ENCODE peak calls at places on chromosomes 5 and 9, in eight cellular contexts. One of them, this sample, is unnamed.

GRCh38 chr5:11527994-11528393 is 376.3 kb downstream of the CTNND2 start:
- DNase-seq in choroid plexus epithelial cell: no peak
- DNase-seq in neural progenitor cell: no peak
- DNase-seq in upper lobe of left lung: no peak
- DNase-seq in progenitor cell of endocrine pancreas: no peak
- DNase-seq in PC-3: no peak
- DNase-seq in A549: no peak
- DNase-seq in nephron progenitor cell: no peak
- DNase-seq in this sample: no peak

GRCh38 chr9:92435263-92435662 is 11.0 kb upstream of the OMD start:
- DNase-seq in choroid plexus epithelial cell: no peak
- DNase-seq in neural progenitor cell: no peak
- DNase-seq in upper lobe of left lung: no peak
- DNase-seq in progenitor cell of endocrine pancreas: no peak
- DNase-seq in PC-3: no peak
- DNase-seq in A549: no peak
- DNase-seq in nephron progenitor cell: no peak
- DNase-seq in this sample: no peak

GRCh38 chr9:70229579-70229978 is 29.2 kb upstream of the SMC5 start:
- DNase-seq in choroid plexus epithelial cell: peak
- DNase-seq in neural progenitor cell: no peak
- DNase-seq in upper lobe of left lung: no peak
- DNase-seq in progenitor cell of endocrine pancreas: no peak
- DNase-seq in PC-3: peak
- DNase-seq in A549: no peak
- DNase-seq in nephron progenitor cell: no peak
- DNase-seq in this sample: no peak

GRCh38 chr9:14710804-14711203 is 11.7 kb downstream of the CER1 start:
- DNase-seq in choroid plexus epithelial cell: peak
- DNase-seq in neural progenitor cell: no peak
- DNase-seq in upper lobe of left lung: no peak
- DNase-seq in progenitor cell of endocrine pancreas: no peak
- DNase-seq in PC-3: peak
- DNase-seq in A549: no peak
- DNase-seq in nephron progenitor cell: no peak
- DNase-seq in this sample: no peak

GRCh38 chr5:120055858-120056257 is 408.2 kb upstream of the PRR16 start:
- DNase-seq in choroid plexus epithelial cell: peak
- DNase-seq in neural progenitor cell: no peak
- DNase-seq in upper lobe of left lung: no peak
- DNase-seq in progenitor cell of endocrine pancreas: no peak
- DNase-seq in PC-3: peak
- DNase-seq in A549: no peak
- DNase-seq in nephron progenitor cell: no peak
- DNase-seq in this sample: no peak

GRCh38 chr5:17805426-17805825 is 171.2 kb downstream of the TAF11L14 start:
- DNase-seq in choroid plexus epithelial cell: peak
- DNase-seq in neural progenitor cell: no peak
- DNase-seq in upper lobe of left lung: no peak
- DNase-seq in progenitor cell of endocrine pancreas: no peak
- DNase-seq in PC-3: peak
- DNase-seq in A549: no peak
- DNase-seq in nephron progenitor cell: no peak
- DNase-seq in this sample: no peak

GRCh38 chr9:18601026-18601425 is 127.1 kb downstream of the ADAMTSL1 start:
- DNase-seq in choroid plexus epithelial cell: no peak
- DNase-seq in neural progenitor cell: no peak
- DNase-seq in upper lobe of left lung: no peak
- DNase-seq in progenitor cell of endocrine pancreas: no peak
- DNase-seq in PC-3: no peak
- DNase-seq in A549: no peak
- DNase-seq in nephron progenitor cell: no peak
- DNase-seq in this sample: no peak

GRCh38 chr9:114282926-114283325 is 40.0 kb upstream of the ORM1 start:
- DNase-seq in choroid plexus epithelial cell: peak
- DNase-seq in neural progenitor cell: no peak
- DNase-seq in upper lobe of left lung: no peak
- DNase-seq in progenitor cell of endocrine pancreas: no peak
- DNase-seq in PC-3: no peak
- DNase-seq in A549: no peak
- DNase-seq in nephron progenitor cell: no peak
- DNase-seq in this sample: no peak

GRCh38 chr9:129075996-129076639 is 4.8 kb upstream of the DOLPP1 start:
- DNase-seq in choroid plexus epithelial cell: no peak
- DNase-seq in neural progenitor cell: no peak
- DNase-seq in upper lobe of left lung: no peak
- DNase-seq in progenitor cell of endocrine pancreas: no peak
- DNase-seq in PC-3: no peak
- DNase-seq in A549: no peak
- DNase-seq in nephron progenitor cell: no peak
- DNase-seq in this sample: no peak

GRCh38 chr5:41143124-41143523 is 70.2 kb downstream of the C6 start:
- DNase-seq in choroid plexus epithelial cell: no peak
- DNase-seq in neural progenitor cell: no peak
- DNase-seq in upper lobe of left lung: no peak
- DNase-seq in progenitor cell of endocrine pancreas: no peak
- DNase-seq in PC-3: peak
- DNase-seq in A549: no peak
- DNase-seq in nephron progenitor cell: no peak
- DNase-seq in this sample: no peak

GRCh38 chr5:124963236-124963929 is 216.9 kb upstream of the ZNF608 start:
- DNase-seq in choroid plexus epithelial cell: peak
- DNase-seq in neural progenitor cell: peak
- DNase-seq in upper lobe of left lung: peak
- DNase-seq in progenitor cell of endocrine pancreas: no peak
- DNase-seq in PC-3: peak
- DNase-seq in A549: no peak
- DNase-seq in nephron progenitor cell: no peak
- DNase-seq in this sample: peak

GRCh38 chr5:179307931-179308471 is 37.3 kb downstream of the ADAMTS2 start:
- DNase-seq in choroid plexus epithelial cell: no peak
- DNase-seq in neural progenitor cell: no peak
- DNase-seq in upper lobe of left lung: no peak
- DNase-seq in progenitor cell of endocrine pancreas: no peak
- DNase-seq in PC-3: no peak
- DNase-seq in A549: no peak
- DNase-seq in nephron progenitor cell: no peak
- DNase-seq in this sample: no peak

GRCh38 chr9:127225747-127226646 is 38.6 kb upstream of the GARNL3 start:
- DNase-seq in choroid plexus epithelial cell: peak
- DNase-seq in neural progenitor cell: no peak
- DNase-seq in upper lobe of left lung: no peak
- DNase-seq in progenitor cell of endocrine pancreas: no peak
- DNase-seq in PC-3: peak
- DNase-seq in A549: no peak
- DNase-seq in nephron progenitor cell: no peak
- DNase-seq in this sample: no peak

GRCh38 chr9:93865245-93865644 is 89.9 kb downstream of the BARX1 start:
- DNase-seq in choroid plexus epithelial cell: no peak
- DNase-seq in neural progenitor cell: no peak
- DNase-seq in upper lobe of left lung: peak
- DNase-seq in progenitor cell of endocrine pancreas: no peak
- DNase-seq in PC-3: no peak
- DNase-seq in A549: no peak
- DNase-seq in nephron progenitor cell: no peak
- DNase-seq in this sample: no peak

GRCh38 chr9:93864029-93864428 is 91.1 kb downstream of the BARX1 start:
- DNase-seq in choroid plexus epithelial cell: no peak
- DNase-seq in neural progenitor cell: no peak
- DNase-seq in upper lobe of left lung: peak
- DNase-seq in progenitor cell of endocrine pancreas: no peak
- DNase-seq in PC-3: no peak
- DNase-seq in A549: no peak
- DNase-seq in nephron progenitor cell: peak
- DNase-seq in this sample: no peak

GRCh38 chr9:93862877-93863545 is 92.1 kb downstream of the BARX1 start:
- DNase-seq in choroid plexus epithelial cell: no peak
- DNase-seq in neural progenitor cell: no peak
- DNase-seq in upper lobe of left lung: no peak
- DNase-seq in progenitor cell of endocrine pancreas: no peak
- DNase-seq in PC-3: no peak
- DNase-seq in A549: no peak
- DNase-seq in nephron progenitor cell: no peak
- DNase-seq in this sample: no peak

GRCh38 chr9:93865716-93866115 is 89.4 kb downstream of the BARX1 start:
- DNase-seq in choroid plexus epithelial cell: no peak
- DNase-seq in neural progenitor cell: no peak
- DNase-seq in upper lobe of left lung: peak
- DNase-seq in progenitor cell of endocrine pancreas: no peak
- DNase-seq in PC-3: no peak
- DNase-seq in A549: no peak
- DNase-seq in nephron progenitor cell: no peak
- DNase-seq in this sample: no peak

DNA sequence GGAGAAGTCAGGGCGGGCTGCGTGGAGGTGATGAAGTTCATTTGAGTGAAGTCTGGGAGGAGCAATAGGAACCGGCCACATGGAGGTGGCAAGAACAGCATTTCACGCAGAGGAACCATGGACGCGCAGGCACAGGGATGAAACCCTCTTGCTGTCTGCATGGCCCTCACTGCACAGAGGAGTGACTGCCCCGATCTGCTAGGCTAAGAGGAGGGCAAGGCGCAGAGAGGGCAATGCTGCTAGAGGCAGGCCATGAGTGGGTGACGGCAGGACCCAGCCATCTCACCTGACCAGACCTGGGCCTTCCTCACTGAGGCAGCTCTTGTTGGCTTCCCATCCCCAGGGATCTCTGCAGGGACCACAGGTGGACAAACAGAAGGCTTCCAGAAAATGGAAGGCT is 90.3 kb downstream of the BARX1 start:
- DNase-seq in choroid plexus epithelial cell: no peak
- DNase-seq in neural progenitor cell: no peak
- DNase-seq in upper lobe of left lung: peak
- DNase-seq in progenitor cell of endocrine pancreas: no peak
- DNase-seq in PC-3: no peak
- DNase-seq in A549: no peak
- DNase-seq in nephron progenitor cell: no peak
- DNase-seq in this sample: no peak
- TF ChIP-seq CTCF in choroid plexus epithelial cell: no peak
- TF ChIP-seq CTCF in neural progenitor cell: no peak
- TF ChIP-seq CTCF in upper lobe of left lung: no peak
- TF ChIP-seq CTCF in progenitor cell of endocrine pancreas: no peak
- TF ChIP-seq CTCF in PC-3: no peak
- TF ChIP-seq CTCF in A549: no peak
- TF ChIP-seq CTCF in nephron progenitor cell: no peak
- TF ChIP-seq CTCF in this sample: no peak

DNA sequence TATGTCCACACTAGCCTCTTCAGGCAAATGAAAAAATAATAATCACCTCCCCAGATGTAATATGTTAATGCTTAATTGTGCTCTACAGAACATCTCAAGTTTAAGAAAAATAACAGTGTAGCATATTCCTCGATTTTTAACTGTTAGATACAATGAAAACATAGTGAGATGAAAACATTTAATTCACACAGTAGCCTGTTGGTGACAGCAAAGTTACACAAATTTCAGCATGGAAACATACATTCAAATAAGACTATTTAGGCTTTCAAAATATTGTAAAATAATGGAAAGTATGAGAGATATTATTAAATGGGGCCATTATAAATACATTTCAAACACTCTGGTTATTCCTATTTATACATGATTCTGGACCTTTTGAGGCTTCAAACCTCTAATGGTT is 543.1 kb downstream of the MAT2B start:
- DNase-seq in choroid plexus epithelial cell: peak
- DNase-seq in neural progenitor cell: no peak
- DNase-seq in upper lobe of left lung: no peak
- DNase-seq in progenitor cell of endocrine pancreas: no peak
- DNase-seq in PC-3: peak
- DNase-seq in A549: no peak
- DNase-seq in nephron progenitor cell: no peak
- DNase-seq in this sample: no peak
- TF ChIP-seq CTCF in choroid plexus epithelial cell: peak
- TF ChIP-seq CTCF in neural progenitor cell: peak
- TF ChIP-seq CTCF in upper lobe of left lung: no peak
- TF ChIP-seq CTCF in progenitor cell of endocrine pancreas: peak
- TF ChIP-seq CTCF in PC-3: peak
- TF ChIP-seq CTCF in A549: no peak
- TF ChIP-seq CTCF in nephron progenitor cell: no peak
- TF ChIP-seq CTCF in this sample: no peak

DNA sequence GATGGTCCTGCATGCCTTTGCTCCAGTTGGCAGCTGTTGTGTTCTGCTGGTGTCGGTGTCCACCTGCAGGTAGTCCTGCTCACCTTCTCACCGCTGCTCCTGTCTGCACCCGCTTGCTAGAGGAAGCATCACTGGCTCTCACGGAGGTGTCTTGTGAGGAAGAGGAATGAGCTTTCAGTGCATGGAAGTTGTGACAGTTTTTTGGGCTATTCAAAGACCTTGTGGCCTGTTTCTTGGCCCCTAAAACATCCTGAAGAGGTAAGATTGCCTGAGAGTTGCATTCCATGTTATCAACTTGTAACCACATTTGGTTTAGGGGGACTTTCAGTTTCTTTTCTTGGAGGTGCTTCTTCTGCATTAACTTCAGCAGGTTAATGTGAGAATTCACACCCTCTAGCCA is 85.6 kb downstream of the MACROH2A1 start:
- DNase-seq in choroid plexus epithelial cell: no peak
- DNase-seq in neural progenitor cell: no peak
- DNase-seq in upper lobe of left lung: no peak
- DNase-seq in progenitor cell of endocrine pancreas: no peak
- DNase-seq in PC-3: no peak
- DNase-seq in A549: no peak
- DNase-seq in nephron progenitor cell: no peak
- DNase-seq in this sample: no peak
- TF ChIP-seq CTCF in choroid plexus epithelial cell: no peak
- TF ChIP-seq CTCF in neural progenitor cell: no peak
- TF ChIP-seq CTCF in upper lobe of left lung: no peak
- TF ChIP-seq CTCF in progenitor cell of endocrine pancreas: no peak
- TF ChIP-seq CTCF in PC-3: no peak
- TF ChIP-seq CTCF in A549: no peak
- TF ChIP-seq CTCF in nephron progenitor cell: no peak
- TF ChIP-seq CTCF in this sample: no peak

DNA sequence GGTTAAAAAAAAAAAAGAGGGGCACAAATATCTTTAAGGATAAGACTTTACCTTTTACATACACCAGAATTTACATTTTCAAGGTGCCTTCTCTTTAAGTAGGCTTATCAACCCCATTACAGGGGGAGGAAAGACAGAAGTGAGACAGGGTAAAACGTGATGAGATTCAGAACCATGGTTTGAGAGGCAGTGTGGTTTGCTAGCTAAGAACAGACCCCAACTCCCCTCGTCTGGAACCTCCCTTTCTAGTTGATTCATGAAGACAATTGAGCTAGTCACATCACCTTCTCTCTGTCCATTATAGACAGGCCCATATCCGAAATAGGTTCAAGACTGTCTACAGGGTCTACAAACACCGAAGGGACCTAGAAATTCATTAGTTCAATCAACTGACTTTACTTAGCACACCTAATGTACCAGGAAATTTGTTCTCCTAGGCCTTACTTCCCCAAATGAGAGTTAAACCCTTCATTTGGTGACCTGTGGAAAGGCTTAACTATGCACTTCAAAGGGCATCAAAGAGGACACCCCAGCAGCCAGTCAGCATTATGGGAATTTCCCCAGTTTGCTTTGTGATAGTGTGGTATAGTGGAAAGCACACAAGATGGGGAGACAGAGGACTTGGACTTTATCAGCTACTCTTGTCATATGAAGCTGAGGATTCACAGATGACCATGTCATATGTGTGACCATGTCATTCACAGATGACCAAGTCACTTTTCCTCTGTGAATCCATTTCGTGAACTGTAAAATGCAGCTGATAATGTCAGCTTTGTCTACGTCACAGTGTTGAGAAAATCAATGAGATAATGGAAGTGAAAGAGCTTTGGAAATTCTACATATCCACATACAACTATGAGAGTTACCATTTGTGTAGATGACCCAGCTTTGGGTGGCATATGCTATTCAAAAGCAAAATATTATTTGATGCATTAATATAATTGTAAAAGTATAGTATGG is 40.2 kb upstream of the CYFIP2 start:
- DNase-seq in choroid plexus epithelial cell: no peak
- DNase-seq in neural progenitor cell: no peak
- DNase-seq in upper lobe of left lung: no peak
- DNase-seq in progenitor cell of endocrine pancreas: no peak
- DNase-seq in PC-3: no peak
- DNase-seq in A549: no peak
- DNase-seq in nephron progenitor cell: no peak
- DNase-seq in this sample: no peak
- TF ChIP-seq CTCF in choroid plexus epithelial cell: no peak
- TF ChIP-seq CTCF in neural progenitor cell: no peak
- TF ChIP-seq CTCF in upper lobe of left lung: no peak
- TF ChIP-seq CTCF in progenitor cell of endocrine pancreas: no peak
- TF ChIP-seq CTCF in PC-3: no peak
- TF ChIP-seq CTCF in A549: no peak
- TF ChIP-seq CTCF in nephron progenitor cell: no peak
- TF ChIP-seq CTCF in this sample: no peak

This sample was measured in Calu3.